ENCODE peak calls at places on chromosome X, in five cellular contexts. One of them, this sample, is unnamed.

GRCh38 chrX:69066021-69066757 is 99.1 kb downstream of the PJA1 start:
- DNase-seq in psoas muscle: peak
- DNase-seq in brain pericyte: no peak
- DNase-seq in Right ventricle myocardium superior: no peak
- DNase-seq in AG10803: no peak
- DNase-seq in this sample: no peak

GRCh38 chrX:75278991-75279390 is 5.1 kb downstream of the UPRT start:
- DNase-seq in Right ventricle myocardium superior: no peak
- DNase-seq in AG10803: no peak
- DNase-seq in psoas muscle: no peak
- DNase-seq in brain pericyte: no peak
- DNase-seq in this sample: no peak

GRCh38 chrX:150933945-150934350 is 35.5 kb upstream of the CD99L2 start:
- DNase-seq in Right ventricle myocardium superior: no peak
- DNase-seq in AG10803: peak
- DNase-seq in psoas muscle: no peak
- DNase-seq in brain pericyte: no peak
- DNase-seq in this sample: no peak

GRCh38 chrX:101602077-101602476 is 15.7 kb downstream of the ARMCX6 start:
- DNase-seq in psoas muscle: no peak
- DNase-seq in AG10803: peak
- DNase-seq in Right ventricle myocardium superior: no peak
- DNase-seq in brain pericyte: no peak
- DNase-seq in this sample: no peak

GRCh38 chrX:1713296-1713695 is 98.4 kb downstream of the ASMT start:
- DNase-seq in Right ventricle myocardium superior: no peak
- DNase-seq in psoas muscle: no peak
- DNase-seq in brain pericyte: no peak
- DNase-seq in AG10803: no peak
- DNase-seq in this sample: no peak

GRCh38 chrX:109880629-109881028 is 122.3 kb upstream of the TMEM164 start:
- DNase-seq in psoas muscle: no peak
- DNase-seq in Right ventricle myocardium superior: no peak
- DNase-seq in brain pericyte: no peak
- DNase-seq in AG10803: no peak
- DNase-seq in this sample: no peak

GRCh38 chrX:48515842-48516241 is 5.8 kb upstream of the EBP start:
- DNase-seq in Right ventricle myocardium superior: no peak
- DNase-seq in psoas muscle: no peak
- DNase-seq in brain pericyte: no peak
- DNase-seq in AG10803: no peak
- DNase-seq in this sample: no peak

GRCh38 chrX:71609095-71609750 is 9.1 kb downstream of the CXCR3 start:
- DNase-seq in Right ventricle myocardium superior: no peak
- DNase-seq in AG10803: no peak
- DNase-seq in brain pericyte: no peak
- DNase-seq in psoas muscle: no peak
- DNase-seq in this sample: no peak

GRCh38 chrX:118756111-118756510 is 28.7 kb downstream of the IL13RA1 start:
- DNase-seq in AG10803: peak
- DNase-seq in brain pericyte: no peak
- DNase-seq in Right ventricle myocardium superior: no peak
- DNase-seq in psoas muscle: no peak
- DNase-seq in this sample: no peak

GRCh38 chrX:135345328-135345645 is 36.0 kb downstream of the ETDC start:
- DNase-seq in AG10803: peak
- DNase-seq in brain pericyte: peak
- DNase-seq in psoas muscle: peak
- DNase-seq in Right ventricle myocardium superior: peak
- DNase-seq in this sample: peak

GRCh38 chrX:132463411-132463810 is 25.4 kb downstream of the MBNL3 start:
- DNase-seq in brain pericyte: no peak
- DNase-seq in Right ventricle myocardium superior: no peak
- DNase-seq in AG10803: no peak
- DNase-seq in psoas muscle: no peak
- DNase-seq in this sample: no peak

GRCh38 chrX:154049209-154050112 is 29.8 kb upstream of the IRAK1 start:
- DNase-seq in psoas muscle: peak
- DNase-seq in AG10803: no peak
- DNase-seq in brain pericyte: no peak
- DNase-seq in Right ventricle myocardium superior: no peak
- DNase-seq in this sample: no peak

GRCh38 chrX:119541188-119541587 is 24.0 kb downstream of the STEEP1 start:
- DNase-seq in AG10803: peak
- DNase-seq in brain pericyte: no peak
- DNase-seq in Right ventricle myocardium superior: no peak
- DNase-seq in psoas muscle: no peak
- DNase-seq in this sample: no peak

GRCh38 chrX:134601240-134601639 is 57.0 kb downstream of the PLAC1 start:
- DNase-seq in Right ventricle myocardium superior: no peak
- DNase-seq in brain pericyte: no peak
- DNase-seq in AG10803: peak
- DNase-seq in psoas muscle: no peak
- DNase-seq in this sample: no peak

GRCh38 chrX:18964026-18964425 is 19.9 kb downstream of the PHKA2 start:
- DNase-seq in psoas muscle: no peak
- DNase-seq in Right ventricle myocardium superior: no peak
- DNase-seq in brain pericyte: no peak
- DNase-seq in AG10803: no peak
- DNase-seq in this sample: no peak

GRCh38 chrX:144327515-144327914 is 443.6 kb downstream of the UBE2NL start:
- DNase-seq in Right ventricle myocardium superior: no peak
- DNase-seq in brain pericyte: no peak
- DNase-seq in AG10803: peak
- DNase-seq in psoas muscle: no peak
- DNase-seq in this sample: no peak

GRCh38 chrX:136387951-136388502 is 87.3 kb downstream of the ADGRG4 start:
- DNase-seq in Right ventricle myocardium superior: no peak
- DNase-seq in AG10803: no peak
- DNase-seq in psoas muscle: no peak
- DNase-seq in brain pericyte: no peak
- DNase-seq in this sample: no peak

GRCh38 chrX:133048751-133049150 is 48.2 kb downstream of the USP26 start:
- DNase-seq in brain pericyte: no peak
- DNase-seq in AG10803: no peak
- DNase-seq in Right ventricle myocardium superior: no peak
- DNase-seq in psoas muscle: no peak
- DNase-seq in this sample: no peak

GRCh38 chrX:49884290-49884862 is 5.1 kb downstream of the USP27X start:
- DNase-seq in Right ventricle myocardium superior: peak
- DNase-seq in psoas muscle: peak
- DNase-seq in AG10803: peak
- DNase-seq in brain pericyte: no peak
- DNase-seq in this sample: peak

GRCh38 chrX:136215559-136215958 is 35.6 kb downstream of the MAP7D3 start:
- DNase-seq in Right ventricle myocardium superior: no peak
- DNase-seq in brain pericyte: no peak
- DNase-seq in AG10803: peak
- DNase-seq in psoas muscle: no peak
- DNase-seq in this sample: no peak

GRCh38 chrX:15469613-15470012 is 23.5 kb downstream of the PIR start:
- DNase-seq in Right ventricle myocardium superior: no peak
- DNase-seq in psoas muscle: no peak
- DNase-seq in brain pericyte: no peak
- DNase-seq in AG10803: no peak
- DNase-seq in this sample: no peak

GRCh38 chrX:78429172-78429571 is 101.8 kb upstream of the CYSLTR1 start:
- DNase-seq in brain pericyte: no peak
- DNase-seq in AG10803: no peak
- DNase-seq in Right ventricle myocardium superior: no peak
- DNase-seq in psoas muscle: no peak
- DNase-seq in this sample: no peak

GRCh38 chrX:1535241-1536041 is 1.5 kb downstream of the P2RY8 start:
- DNase-seq in Right ventricle myocardium superior: no peak
- DNase-seq in psoas muscle: no peak
- DNase-seq in brain pericyte: no peak
- DNase-seq in AG10803: no peak
- DNase-seq in this sample: no peak

GRCh38 chrX:14676431-14676830 is 147.1 kb downstream of the GLRA2 start:
- DNase-seq in psoas muscle: no peak
- DNase-seq in AG10803: no peak
- DNase-seq in brain pericyte: no peak
- DNase-seq in Right ventricle myocardium superior: no peak
- DNase-seq in this sample: no peak

GRCh38 chrX:140866446-140866845 is 135.9 kb upstream of the SPANXB1 start:
- DNase-seq in brain pericyte: no peak
- DNase-seq in AG10803: peak
- DNase-seq in Right ventricle myocardium superior: no peak
- DNase-seq in psoas muscle: no peak
- DNase-seq in this sample: no peak

GRCh38 chrX:104565791-104566687 is at the start of gene IL1RAPL2:
- DNase-seq in Right ventricle myocardium superior: no peak
- DNase-seq in AG10803: no peak
- DNase-seq in brain pericyte: no peak
- DNase-seq in psoas muscle: peak
- DNase-seq in this sample: no peak

GRCh38 chrX:144722307-144722706 is 525.0 kb upstream of the SPANXN1 start:
- DNase-seq in AG10803: no peak
- DNase-seq in brain pericyte: no peak
- DNase-seq in psoas muscle: no peak
- DNase-seq in Right ventricle myocardium superior: no peak
- DNase-seq in this sample: no peak

GRCh38 chrX:104679175-104679574 is 113.2 kb downstream of the IL1RAPL2 start:
- DNase-seq in AG10803: no peak
- DNase-seq in Right ventricle myocardium superior: no peak
- DNase-seq in brain pericyte: no peak
- DNase-seq in psoas muscle: no peak
- DNase-seq in this sample: no peak

GRCh38 chrX:7972586-7972985 is 45.4 kb upstream of the PNPLA4 start:
- DNase-seq in psoas muscle: no peak
- DNase-seq in brain pericyte: no peak
- DNase-seq in Right ventricle myocardium superior: no peak
- DNase-seq in AG10803: no peak
- DNase-seq in this sample: no peak

This sample was measured in left cardiac atrium.